ENCODE peak calls at places on chromosomes 13 and 19, in nine cellular contexts. B is activated naive CD4-positive, alpha-beta T cell treated with anti-CD3 and anti-CD28 coated beads, Interleukin-2, amount 10 ng/mL, durations not matched to agents 7 days and 5 days; K is activated effector memory CD4-positive, alpha-beta T cell treated with anti-CD3 and anti-CD28 coated beads, Interleukin-2, amount 50 U/mL, for 16 hours; Q is substantia nigra; N is anterior cingulate cortex; V is CD4-positive, CD25-positive, alpha-beta regulatory T cell; S is HAP-1; U is Calu3; P is iris pigment epithelial cell. H is an unnamed sample.

GRCh38 chr19:33416307-33417215 is 43.1 kb downstream of the CEBPG start:
- DNase-seq in P (peak), N (no peak), V (peak), S (peak), U (peak), K (peak), B (peak), Q (no peak), H (peak)

GRCh38 chr19:17079710-17080440 is 4.3 kb downstream of the MYO9B start:
- DNase-seq in K (peak), P (peak), U (peak), N (peak), V (peak), B (peak), Q (peak), S (no peak), H (peak)

GRCh38 chr13:83622422-83622784 is 259.9 kb downstream of the SLITRK1 start:
- DNase-seq in Q (no peak), N (no peak), P (peak), S (no peak), V (no peak), U (no peak), K (no peak), B (no peak), H (no peak)

GRCh38 chr19:12648088-12648487 is 18.5 kb downstream of the MAN2B1 start:
- DNase-seq in S (no peak), K (no peak), Q (no peak), U (no peak), V (no peak), P (no peak), N (no peak), B (no peak), H (no peak)

GRCh38 chr13:24135674-24136300 is 24.7 kb upstream of the SPATA13 start:
- DNase-seq in U (no peak), K (no peak), V (no peak), S (no peak), B (no peak), Q (no peak), P (peak), N (no peak), H (peak)

GRCh38 chr19:50280983-50281382 is 48.2 kb downstream of the KCNC3 start:
- DNase-seq in Q (no peak), K (no peak), B (no peak), U (no peak), S (no peak), V (no peak), P (no peak), N (no peak), H (no peak)

GRCh38 chr13:114315074-114315785 is 927 bp downstream of the CHAMP1 start:
- DNase-seq in B (no peak), U (no peak), P (no peak), S (no peak), V (peak), Q (no peak), K (no peak), N (no peak), H (no peak)

GRCh38 chr13:46343279-46343949 is 43.6 kb downstream of the RUBCNL start:
- DNase-seq in B (no peak), V (no peak), N (no peak), K (no peak), S (no peak), P (no peak), Q (no peak), U (no peak), H (no peak)

GRCh38 chr19:10305139-10305806 is 4.3 kb downstream of the ZGLP1 start:
- DNase-seq in Q (peak), V (no peak), B (no peak), P (peak), K (no peak), N (peak), S (no peak), U (no peak), H (no peak)

GRCh38 chr19:4031420-4031819 is 23.9 kb downstream of the PIAS4 start:
- DNase-seq in P (no peak), Q (no peak), N (no peak), U (no peak), B (no peak), K (no peak), S (no peak), V (no peak), H (no peak)

GRCh38 chr13:98310485-98311199 is 133.6 kb upstream of the RNF113B start:
- DNase-seq in Q (no peak), U (no peak), P (no peak), K (no peak), V (no peak), S (no peak), B (no peak), N (no peak), H (peak)

GRCh38 chr13:51524312-51524711 is 60.0 kb upstream of the WDFY2 start:
- DNase-seq in P (no peak), K (no peak), Q (no peak), U (no peak), N (no peak), S (no peak), B (no peak), V (no peak), H (no peak)

GRCh38 chr19:45515081-45515624 is 7.9 kb downstream of the VASP start:
- DNase-seq in B (peak), Q (peak), P (no peak), V (peak), U (no peak), N (no peak), S (no peak), K (peak), H (no peak)

GRCh38 chr19:9498183-9498902 is at the start of gene ZNF560:
- DNase-seq in V (no peak), Q (no peak), B (peak), N (no peak), P (peak), U (no peak), K (no peak), S (no peak), H (no peak)

GRCh38 chr13:29887651-29888050 is 37.2 kb upstream of the UBL3 start:
- DNase-seq in U (no peak), Q (no peak), V (no peak), P (no peak), B (no peak), S (peak), K (no peak), N (no peak), H (no peak)

GRCh38 chr19:31356587-31357314 is 7.5 kb upstream of the TSHZ3 start:
- DNase-seq in B (peak), N (no peak), Q (no peak), S (peak), V (peak), P (no peak), U (no peak), K (peak), H (no peak)

GRCh38 chr19:44879309-44880065 is 11.6 kb upstream of the TOMM40 start:
- DNase-seq in U (no peak), P (no peak), K (no peak), Q (no peak), V (no peak), N (no peak), S (no peak), B (no peak), H (no peak)

GRCh38 chr13:100875392-100876043 is 200.9 kb upstream of the TMTC4 start:
- DNase-seq in K (no peak), U (no peak), S (no peak), V (peak), B (no peak), N (no peak), P (peak), Q (no peak), H (peak)

GRCh38 chr19:45419396-45419795 is 4.3 kb downstream of the ERCC1 start:
- DNase-seq in S (no peak), U (no peak), V (peak), P (no peak), Q (peak), B (peak), K (no peak), N (no peak), H (no peak)

GRCh38 chr19:42086770-42087550 is 11.0 kb downstream of the ZNF574 start:
- DNase-seq in V (no peak), N (no peak), S (no peak), K (no peak), P (peak), U (no peak), Q (no peak), B (no peak), H (no peak)

GRCh38 chr19:39913682-39914333 is 20.6 kb downstream of the FCGBP start:
- DNase-seq in S (no peak), B (no peak), V (no peak), U (no peak), P (no peak), Q (no peak), K (no peak), N (no peak), H (no peak)

GRCh38 chr19:13768510-13768909 is 4.2 kb downstream of the MRI1 start:
- DNase-seq in V (no peak), N (no peak), S (no peak), K (no peak), Q (no peak), B (no peak), P (no peak), U (no peak), H (no peak)

GRCh38 chr13:77595166-77595810 is 59.8 kb downstream of the SCEL start:
- DNase-seq in P (no peak), U (no peak), B (no peak), N (no peak), S (peak), V (no peak), K (no peak), Q (no peak), H (peak)

GRCh38 chr13:109816979-109817275 is 30.5 kb upstream of the IRS2 start:
- DNase-seq in U (no peak), V (no peak), N (no peak), S (no peak), P (peak), K (no peak), B (no peak), Q (no peak), H (peak)

GRCh38 chr13:41386206-41386605 is 71.1 kb upstream of the RGCC start:
- DNase-seq in P (no peak), K (no peak), U (no peak), S (no peak), N (no peak), V (no peak), B (no peak), Q (no peak), H (no peak)

H was measured in renal cortical epithelial cell.